ENCODE peak calls at places on chromosomes 16 and 17, in eight cellular contexts. Q is K562, J is transverse colon, C is sigmoid colon, O is suprapubic skin, Z is H1, P is esophagus muscularis mucosa, G is SK-N-SH. F is an unnamed sample.

GRCh38 chr17:41523787-41524186 is 4.3 kb downstream of the KRT19 start:
- DNase-seq in Q (no peak), J (peak), C (no peak), O (no peak), Z (no peak), P (no peak), G (peak), F (peak)

GRCh38 chr17:1298616-1299015 is 19.2 kb downstream of the TRARG1 start:
- DNase-seq in Q (peak), J (no peak), C (no peak), O (no peak), Z (peak), P (no peak), G (no peak), F (no peak)

GRCh38 chr16:7513429-7513828 is 180.8 kb downstream of the RBFOX1 start:
- DNase-seq in Q (peak), J (no peak), C (no peak), O (no peak), Z (no peak), P (no peak), G (peak), F (no peak)

GRCh38 chr16:67563708-67564468 is 1.6 kb downstream of the CTCF start:
- DNase-seq in Q (no peak), J (peak), C (peak), O (no peak), Z (no peak), P (no peak), G (peak), F (peak)

GRCh38 chr16:67104061-67104460 is 5.7 kb upstream of the PHAF1 start:
- DNase-seq in Q (no peak), J (no peak), C (no peak), O (no peak), Z (no peak), P (no peak), G (peak), F (no peak)

GRCh38 chr16:17467923-17468540 is 2.7 kb downstream of the XYLT1 start:
- DNase-seq in Q (no peak), J (peak), C (peak), O (peak), Z (no peak), P (no peak), G (peak), F (peak)

GRCh38 chr17:34024303-34025178 is 230.5 kb upstream of the CCL2 start:
- DNase-seq in Q (no peak), J (no peak), C (no peak), O (no peak), Z (no peak), P (peak), G (no peak), F (no peak)

GRCh38 chr17:43327421-43327820 is 71.4 kb upstream of the ARL4D start:
- DNase-seq in Q (no peak), J (no peak), C (no peak), O (no peak), Z (no peak), P (no peak), G (no peak), F (no peak)

GRCh38 chr16:85245307-85246172 is 133.3 kb upstream of the CIBAR2 start:
- DNase-seq in Q (peak), J (peak), C (peak), O (no peak), Z (no peak), P (no peak), G (peak), F (peak)

GRCh38 chr17:9902116-9902515 is 3.0 kb downstream of the RCVRN start:
- DNase-seq in Q (no peak), J (no peak), C (no peak), O (no peak), Z (no peak), P (no peak), G (no peak), F (no peak)

GRCh38 chr17:60086822-60087591 is 8.3 kb upstream of the HEATR6 start:
- DNase-seq in Q (no peak), J (no peak), C (no peak), O (no peak), Z (peak), P (no peak), G (no peak), F (no peak)

GRCh38 chr16:54359086-54359485 is 72.5 kb upstream of the IRX3 start:
- DNase-seq in Q (no peak), J (no peak), C (no peak), O (no peak), Z (no peak), P (no peak), G (no peak), F (no peak)

GRCh38 chr17:57756941-57757340 is 11.8 kb upstream of the CCDC182 start:
- DNase-seq in Q (no peak), J (no peak), C (no peak), O (no peak), Z (no peak), P (no peak), G (no peak), F (no peak)

GRCh38 chr16:2483160-2483559 is 8.2 kb downstream of the TBC1D24 start:
- DNase-seq in Q (no peak), J (no peak), C (no peak), O (no peak), Z (no peak), P (no peak), G (peak), F (no peak)

GRCh38 chr17:75191584-75191983 is 8.8 kb upstream of the SUMO2 start:
- DNase-seq in Q (no peak), J (no peak), C (no peak), O (no peak), Z (no peak), P (no peak), G (no peak), F (no peak)

GRCh38 chr17:1573932-1574696 is 11.5 kb upstream of the PITPNA start:
- DNase-seq in Q (peak), J (peak), C (peak), O (peak), Z (no peak), P (peak), G (peak), F (peak)

GRCh38 chr17:58401287-58401686 is 16.0 kb downstream of the RNF43 start:
- DNase-seq in Q (no peak), J (no peak), C (no peak), O (no peak), Z (no peak), P (no peak), G (no peak), F (no peak)

GRCh38 chr16:57314161-57314785 is 29.8 kb upstream of the PLLP start:
- DNase-seq in Q (no peak), J (no peak), C (peak), O (no peak), Z (no peak), P (peak), G (no peak), F (peak)

GRCh38 chr17:73465130-73465529 is 153.3 kb upstream of the CDC42EP4 start:
- DNase-seq in Q (no peak), J (no peak), C (no peak), O (no peak), Z (no peak), P (no peak), G (no peak), F (no peak)

DNA sequence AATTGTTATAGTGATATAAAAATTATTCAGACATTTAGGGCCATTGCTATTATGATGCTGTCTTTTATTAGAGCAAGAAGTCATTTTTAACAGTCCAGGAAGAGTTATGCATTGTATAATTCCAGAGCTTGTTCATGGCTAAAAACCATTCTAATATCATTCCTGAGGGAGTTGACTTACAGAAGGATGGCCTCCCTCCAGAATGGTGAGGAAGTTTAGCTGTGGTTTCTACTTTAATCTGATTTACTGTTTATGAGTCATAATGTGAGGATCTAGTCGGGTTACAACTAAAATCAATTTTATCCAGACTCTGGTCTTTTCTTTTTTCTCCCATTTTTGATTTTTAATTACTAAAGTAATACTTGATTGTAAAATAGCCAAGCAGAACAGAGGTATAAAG is 41.2 kb upstream of the ANKFN1 start:
- DNase-seq in Q (no peak), J (no peak), C (no peak), O (no peak), Z (no peak), P (no peak), G (no peak), F (no peak)
- TF ChIP-seq POLR2AphosphoS5 in Q (no peak), J (no peak), C (no peak), O (no peak), Z (no peak), P (no peak), G (no peak), F (no peak)

GRCh38 chr17:78940708-78941107 is 15.5 kb upstream of the TIMP2 start:
- DNase-seq in Q (no peak), J (no peak), C (no peak), O (no peak), Z (no peak), P (no peak), G (no peak), F (no peak)
- TF ChIP-seq EP300 in Q (no peak), J (no peak), C (no peak), O (no peak), Z (no peak), P (no peak), G (no peak), F (no peak)

GRCh38 chr16:19680972-19681371 is 37.1 kb downstream of the KNOP1 start:
- DNase-seq in Q (no peak), J (no peak), C (no peak), O (no peak), Z (no peak), P (no peak), G (no peak), F (no peak)

GRCh38 chr16:19685176-19685575 is 32.9 kb downstream of the KNOP1 start:
- DNase-seq in Q (no peak), J (no peak), C (no peak), O (no peak), Z (no peak), P (no peak), G (no peak), F (no peak)

GRCh38 chr16:19687279-19687678 is 30.7 kb downstream of the KNOP1 start:
- DNase-seq in Q (no peak), J (no peak), C (no peak), O (no peak), Z (no peak), P (no peak), G (no peak), F (no peak)

GRCh38 chr16:19681637-19682036 is 36.4 kb downstream of the KNOP1 start:
- DNase-seq in Q (no peak), J (no peak), C (no peak), O (peak), Z (no peak), P (no peak), G (no peak), F (no peak)

GRCh38 chr16:19683453-19684236 is 34.4 kb downstream of the KNOP1 start:
- DNase-seq in Q (no peak), J (no peak), C (no peak), O (peak), Z (no peak), P (no peak), G (no peak), F (no peak)
- TF ChIP-seq POLR2AphosphoS5 in Q (no peak), J (no peak), C (no peak), O (no peak), Z (no peak), P (no peak), G (no peak), F (no peak)

DNA sequence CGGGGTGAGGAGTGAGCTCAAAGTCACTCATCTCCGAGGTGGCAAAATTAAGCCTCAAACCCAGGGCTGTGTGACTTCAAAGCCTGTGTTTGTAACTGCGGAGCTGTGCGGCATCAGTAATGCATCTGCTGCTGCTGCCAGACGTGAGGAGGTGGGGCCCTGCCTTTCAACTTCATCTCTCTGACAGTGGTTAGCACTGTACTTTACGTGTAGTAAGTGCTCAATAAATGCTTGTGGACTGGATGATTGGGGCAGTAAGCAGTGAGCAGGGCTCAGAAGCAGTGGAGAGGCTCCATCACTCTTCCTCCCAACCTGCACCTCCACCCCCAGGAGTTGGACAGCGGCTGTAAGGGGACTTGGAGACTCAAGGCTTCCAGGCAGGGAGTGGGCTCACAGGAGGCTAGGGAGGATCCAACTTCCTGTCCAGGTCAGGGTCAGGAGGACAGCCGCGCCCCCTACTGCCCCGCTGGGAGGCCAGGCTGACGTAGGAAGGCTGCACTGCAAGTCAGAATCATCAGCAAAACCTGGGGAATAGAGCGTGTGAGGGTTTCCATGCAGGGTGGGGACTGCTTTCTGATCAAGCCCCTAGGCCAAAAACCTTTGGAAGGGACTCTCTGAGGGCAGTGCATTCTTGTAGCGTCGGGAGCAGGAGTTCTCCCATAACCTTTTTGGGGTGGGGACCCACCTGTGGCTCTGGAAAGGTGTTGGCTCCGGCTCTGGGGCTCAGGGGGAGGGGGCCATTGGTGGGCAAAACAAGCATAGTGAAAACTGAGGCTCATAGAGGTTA is 21.8 kb downstream of the RAI1 start:
- DNase-seq in Q (peak), J (no peak), C (no peak), O (no peak), Z (no peak), P (no peak), G (no peak), F (no peak)
- TF ChIP-seq EP300 in Q (no peak), J (no peak), C (no peak), O (no peak), Z (no peak), P (no peak), G (no peak), F (no peak)

GRCh38 chr16:74740795-74741304 is 33.8 kb downstream of the FA2H start:
- DNase-seq in Q (no peak), J (peak), C (peak), O (no peak), Z (no peak), P (no peak), G (no peak), F (peak)
- TF ChIP-seq POLR2AphosphoS5 in Q (no peak), J (peak), C (no peak), O (no peak), Z (no peak), P (peak), G (no peak), F (peak)

DNA sequence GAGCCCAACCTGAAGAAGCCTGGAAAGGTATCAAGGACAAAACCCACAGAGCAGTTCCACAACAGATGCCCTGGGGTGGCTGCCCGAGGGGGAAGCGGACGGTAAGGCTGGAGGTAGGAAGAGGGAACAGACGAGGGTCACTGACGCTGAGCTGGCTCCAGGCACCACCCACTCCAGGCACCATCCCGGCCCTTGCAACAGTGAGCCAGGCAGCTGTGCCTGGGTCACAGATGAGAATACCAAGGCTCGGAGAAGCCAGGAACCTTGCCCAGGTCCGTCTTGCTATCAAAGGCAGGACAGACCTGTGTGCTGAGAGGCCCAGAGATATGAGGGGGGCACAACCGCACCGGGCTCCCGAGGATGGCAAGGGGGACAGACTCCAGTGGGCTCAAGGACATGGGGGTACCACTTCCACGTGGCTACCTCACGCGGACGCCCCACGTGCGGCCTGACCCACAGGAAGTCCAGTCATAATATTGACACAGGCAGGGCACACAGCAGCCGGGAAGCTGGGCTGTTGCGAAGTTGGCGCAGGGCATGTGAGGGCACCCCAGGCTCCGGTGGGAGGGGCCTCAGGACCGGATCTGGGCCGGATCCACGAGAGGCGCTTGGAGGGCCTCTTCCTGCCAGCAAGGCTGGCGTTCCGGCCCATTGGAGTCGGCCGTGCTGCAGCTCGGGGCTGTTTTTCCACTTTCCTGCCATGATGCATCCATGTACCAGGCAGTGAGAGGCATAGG is 29.9 kb downstream of the PEMT start:
- DNase-seq in Q (no peak), J (peak), C (no peak), O (peak), Z (no peak), P (no peak), G (no peak), F (peak)
- TF ChIP-seq EP300 in Q (no peak), J (no peak), C (no peak), O (no peak), Z (no peak), P (no peak), G (no peak), F (no peak)

F was measured in stomach.